ENCODE peak calls at places on chromosomes 3 and 15, in four cellular contexts. I is mesenchymal stem cell, C is A549, N is body of pancreas. Y is an unnamed sample.

GRCh38 chr3:143010024-143010423 is 8.7 kb downstream of the U2SURP start:
- DNase-seq in I (no peak), C (no peak), N (no peak), Y (no peak)

GRCh38 chr3:177284383-177284881 is 87.2 kb upstream of the TBL1XR1 start:
- DNase-seq in C (peak), I (peak), N (peak), Y (no peak)

GRCh38 chr3:96960661-96961330 is 146.4 kb downstream of the EPHA6 start:
- DNase-seq in I (no peak), N (no peak), C (no peak), Y (peak)

GRCh38 chr15:38076806-38077205 is 142.4 kb downstream of the TMCO5A start:
- DNase-seq in N (no peak), I (no peak), C (no peak), Y (no peak)

GRCh38 chr3:98692787-98693473 is 70.2 kb upstream of the ST3GAL6 start:
- DNase-seq in I (no peak), C (no peak), N (no peak), Y (no peak)

GRCh38 chr3:197889204-197889930 is 60.6 kb upstream of the RPL35A start:
- DNase-seq in I (no peak), C (no peak), N (peak), Y (peak)

GRCh38 chr3:23094890-23095462 is 108.2 kb upstream of the UBE2E2 start:
- DNase-seq in N (no peak), C (peak), I (peak), Y (peak)

GRCh38 chr3:54988302-54989022 is 60.6 kb upstream of the LRTM1 start:
- DNase-seq in N (peak), I (peak), C (no peak), Y (no peak)

GRCh38 chr15:51623386-51623938 is 891 bp upstream of the DMXL2 start:
- DNase-seq in I (no peak), N (no peak), C (no peak), Y (no peak)

GRCh38 chr3:43879166-43879565 is 188.4 kb downstream of the ABHD5 start:
- DNase-seq in C (peak), N (no peak), I (no peak), Y (no peak)

GRCh38 chr3:25259871-25260270 is 168.2 kb upstream of the RARB start:
- DNase-seq in C (no peak), N (no peak), I (no peak), Y (no peak)

GRCh38 chr3:166123576-166123975 is 286.4 kb upstream of the BCHE start:
- DNase-seq in N (no peak), C (no peak), I (peak), Y (no peak)

GRCh38 chr3:50369271-50369670 is 9.9 kb upstream of the TMEM115 start:
- DNase-seq in I (no peak), N (no peak), C (no peak), Y (no peak)

DNA sequence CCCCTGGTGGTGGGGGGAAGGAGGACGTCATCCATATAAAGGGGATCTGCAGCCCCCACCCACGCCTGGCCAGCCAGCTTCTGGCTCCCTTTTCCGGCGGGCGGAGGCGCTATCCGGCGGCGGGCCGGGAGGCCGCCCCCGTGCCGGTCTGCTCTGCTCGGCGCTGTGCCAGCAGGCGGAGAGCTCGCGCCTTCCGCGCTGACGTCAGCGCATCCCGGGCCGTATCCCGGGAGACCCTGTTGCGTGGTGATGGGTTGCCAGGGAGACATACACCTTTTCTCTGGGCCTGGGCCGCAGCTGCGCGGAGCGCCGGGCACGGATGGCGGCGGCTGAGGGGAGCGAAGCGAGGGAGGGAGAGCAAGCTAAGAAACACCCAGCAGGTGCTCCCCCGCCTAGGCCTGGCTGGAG is 1.1 kb downstream of the FAM131A start:
- DNase-seq in I (peak), C (no peak), N (peak), Y (no peak)
- H3K27ac ChIP-seq in I (no peak), C (no peak), N (peak), Y (peak)

GRCh38 chr3:187941848-187942194 is 196.6 kb upstream of the BCL6 start:
- DNase-seq in C (no peak), I (no peak), N (no peak), Y (no peak)
- H3K27ac ChIP-seq in C (peak), I (no peak), N (no peak), Y (no peak)

GRCh38 chr3:138594150-138594934 is at the start of gene CEP70:
- DNase-seq in N (peak), C (peak), I (peak), Y (peak)
- H3K27ac ChIP-seq in N (peak), C (peak), I (peak), Y (peak)

DNA sequence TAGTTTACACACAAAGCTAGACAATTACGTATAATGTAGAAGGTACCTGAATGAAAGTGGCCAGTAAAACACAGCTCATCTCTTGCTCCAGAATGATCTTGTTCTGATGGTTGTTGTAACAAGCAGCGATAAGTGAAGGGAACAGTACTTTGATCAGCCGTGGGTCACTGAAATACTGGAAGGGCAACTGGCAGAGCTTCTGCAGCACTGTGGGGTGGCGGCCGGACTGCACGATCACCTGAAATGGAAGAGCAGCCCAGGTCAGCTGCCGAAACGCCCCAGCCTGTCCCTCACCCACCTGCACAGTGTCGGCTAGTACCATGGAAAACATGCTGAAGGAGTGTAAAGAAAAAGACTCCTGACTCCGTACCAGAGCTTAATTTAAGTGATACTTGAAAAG is 17.3 kb downstream of the ISL2 start:
- DNase-seq in C (no peak), I (no peak), N (no peak), Y (no peak)
- H3K27ac ChIP-seq in C (no peak), I (no peak), N (no peak), Y (no peak)

DNA sequence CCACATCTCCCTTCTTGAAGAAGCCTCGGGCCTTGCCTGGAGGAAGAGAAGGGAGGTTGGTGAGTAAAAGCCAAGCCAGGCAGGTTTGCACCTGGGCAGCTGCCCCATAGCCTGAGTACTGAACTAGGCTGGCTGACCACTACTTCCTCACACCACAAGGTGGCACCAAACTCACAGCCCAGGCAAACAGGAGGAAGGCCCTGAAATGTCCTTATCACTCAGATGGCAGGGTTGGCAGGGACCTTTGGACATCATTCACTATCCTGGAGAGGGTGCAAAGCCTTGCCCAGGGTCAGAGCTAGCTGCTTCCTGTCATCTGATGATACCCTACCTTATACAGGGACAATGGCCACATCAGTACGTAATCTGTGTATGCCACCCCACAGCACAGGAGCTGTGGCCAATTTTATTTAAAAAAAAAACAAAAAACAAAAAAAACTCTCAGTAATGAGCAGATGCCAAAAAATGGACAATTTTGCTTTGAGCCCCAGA is 2.2 kb upstream of the GRAMD2A start:
- DNase-seq in N (peak), I (peak), C (peak), Y (peak)
- H3K27ac ChIP-seq in N (no peak), I (no peak), C (no peak), Y (peak)

DNA sequence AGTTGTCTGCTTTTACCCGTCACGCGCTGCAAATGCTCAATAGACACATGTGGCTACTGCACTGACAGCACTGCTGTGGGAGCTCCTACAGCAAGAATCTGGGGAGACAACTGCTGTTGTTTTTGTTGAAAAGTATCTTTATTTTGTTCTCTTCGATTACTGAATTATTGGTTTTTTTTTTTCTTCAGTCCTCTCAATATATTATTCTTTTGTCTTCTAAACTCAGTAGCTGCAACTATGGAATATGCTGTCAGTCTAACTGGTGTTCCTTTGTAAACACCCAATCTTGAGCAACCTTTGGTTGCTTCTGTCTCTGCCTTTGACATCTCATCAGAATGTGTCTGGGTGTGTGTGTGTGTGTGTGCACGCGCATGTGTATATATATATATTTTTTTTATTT is 12.6 kb downstream of the DCP1A start:
- DNase-seq in I (no peak), N (no peak), C (no peak), Y (no peak)
- H3K27ac ChIP-seq in I (no peak), N (no peak), C (no peak), Y (no peak)